ENCODE peak calls at places on chromosomes 11 and 22, in nine cellular contexts. D, Y, A, N, L, W, U, R and Z are unnamed samples.

GRCh38 chr11:99693941-99694492 is 673.3 kb downstream of the CNTN5 start:
- DNase-seq in D (no peak), Y (no peak), A (no peak), N (peak; percentile 23), L (peak; percentile 3), W (peak; percentile 96), U (no peak), R (no peak), Z (peak; percentile 66)

GRCh38 chr11:63177872-63178271 is 33.9 kb upstream of the SLC22A24 start:
- DNase-seq in D (no peak), Y (no peak), A (no peak), N (no peak), L (no peak), W (no peak), U (no peak), R (no peak), Z (no peak)

GRCh38 chr22:47123006-47123826 is 360.8 kb downstream of the TBC1D22A start:
- DNase-seq in D (peak; percentile 56), Y (no peak), A (no peak), N (no peak), L (no peak), W (no peak), U (no peak), R (no peak), Z (no peak)

GRCh38 chr11:111402411-111402810 is 23.3 kb upstream of the POU2AF1 start:
- DNase-seq in D (no peak), Y (no peak), A (no peak), N (no peak), L (no peak), W (no peak), U (no peak), R (peak; percentile 12), Z (no peak)

GRCh38 chr22:37701121-37701786 is 4.4 kb downstream of the TRIOBP start:
- DNase-seq in D (no peak), Y (no peak), A (no peak), N (no peak), L (no peak), W (no peak), U (no peak), R (no peak), Z (peak; percentile 16)

GRCh38 chr11:70191495-70192140 is 11.5 kb upstream of the FADD start:
- DNase-seq in D (peak; percentile 88), Y (peak; percentile 44), A (peak; percentile 83), N (peak; percentile 80), L (peak; percentile 52), W (peak; percentile 68), U (peak; percentile 86), R (no peak), Z (peak; percentile 40)

GRCh38 chr11:72721689-72722049 is 30.5 kb downstream of the ARAP1 start:
- DNase-seq in D (no peak), Y (no peak), A (peak; percentile 42), N (peak; percentile 53), L (no peak), W (peak; percentile 57), U (no peak), R (peak; percentile 92), Z (peak; percentile 38)

GRCh38 chr11:112581747-112582146 is 321.1 kb upstream of the PLET1 start:
- DNase-seq in D (no peak), Y (no peak), A (no peak), N (no peak), L (no peak), W (no peak), U (no peak), R (no peak), Z (no peak)

GRCh38 chr22:37260939-37261338 is 16.9 kb upstream of the RAC2 start:
- DNase-seq in D (no peak), Y (peak; percentile 49), A (peak; percentile 55), N (peak; percentile 61), L (peak; percentile 25), W (peak; percentile 73), U (peak; percentile 76), R (no peak), Z (peak; percentile 51)

GRCh38 chr11:66386171-66387069 is 14.9 kb upstream of the SLC29A2 start:
- DNase-seq in D (peak; percentile 90), Y (peak; percentile 84), A (peak; percentile 84), N (peak; percentile 84), L (peak; percentile 66), W (peak; percentile 93), U (peak; percentile 90), R (peak; percentile 97), Z (peak; percentile 89)
- TF ChIP-seq CTCF in D (peak; percentile 78), Y (peak; percentile 95), A (peak; percentile 94), N (peak; percentile 72), L (peak; percentile 85), W (peak; percentile 96), U (peak; percentile 87), R (peak; percentile 59), Z (peak; percentile 98)

DNA sequence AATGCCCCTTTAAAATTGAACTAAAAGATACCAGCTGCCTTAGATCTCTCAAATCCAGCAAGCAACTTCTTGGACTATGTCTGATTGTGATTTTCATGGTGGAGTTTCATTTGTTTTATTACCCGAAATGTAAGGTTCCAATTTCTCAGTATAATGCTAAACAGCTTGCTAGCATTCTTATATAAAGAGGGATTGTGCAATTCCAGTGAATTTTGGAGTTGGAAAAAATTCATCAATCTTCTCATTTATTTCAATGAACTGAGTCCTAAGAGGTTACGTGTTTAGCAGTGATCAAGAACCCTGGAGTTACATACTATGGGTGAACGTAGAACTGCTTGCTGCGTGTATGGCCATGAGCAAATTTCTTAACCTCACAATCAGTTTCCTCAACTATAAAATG is 5.5 kb downstream of the ETS1 start:
- DNase-seq in D (no peak), Y (peak; percentile 35), A (no peak), N (no peak), L (no peak), W (no peak), U (no peak), R (no peak), Z (no peak)
- H3K4me3 ChIP-seq in D (no peak overlapping the region), Y (no peak overlapping the region), A (no peak overlapping the region), N (no peak overlapping the region), L (no peak overlapping the region), W (no peak overlapping the region), U (no peak overlapping the region), R (no peak overlapping the region), Z (no peak overlapping the region)

GRCh38 chr11:47980907-47981621 is 705 bp downstream of the PTPRJ start:
- DNase-seq in D (no peak), Y (peak; percentile 53), A (peak; percentile 35), N (peak; percentile 35), L (no peak), W (peak; percentile 44), U (peak; percentile 45), R (peak; percentile 89), Z (no peak)
- TF ChIP-seq CTCF in D (no peak), Y (peak; percentile 24), A (peak; percentile 46), N (no peak), L (no peak), W (peak; percentile 19), U (peak; percentile 20), R (no peak), Z (no peak)

DNA sequence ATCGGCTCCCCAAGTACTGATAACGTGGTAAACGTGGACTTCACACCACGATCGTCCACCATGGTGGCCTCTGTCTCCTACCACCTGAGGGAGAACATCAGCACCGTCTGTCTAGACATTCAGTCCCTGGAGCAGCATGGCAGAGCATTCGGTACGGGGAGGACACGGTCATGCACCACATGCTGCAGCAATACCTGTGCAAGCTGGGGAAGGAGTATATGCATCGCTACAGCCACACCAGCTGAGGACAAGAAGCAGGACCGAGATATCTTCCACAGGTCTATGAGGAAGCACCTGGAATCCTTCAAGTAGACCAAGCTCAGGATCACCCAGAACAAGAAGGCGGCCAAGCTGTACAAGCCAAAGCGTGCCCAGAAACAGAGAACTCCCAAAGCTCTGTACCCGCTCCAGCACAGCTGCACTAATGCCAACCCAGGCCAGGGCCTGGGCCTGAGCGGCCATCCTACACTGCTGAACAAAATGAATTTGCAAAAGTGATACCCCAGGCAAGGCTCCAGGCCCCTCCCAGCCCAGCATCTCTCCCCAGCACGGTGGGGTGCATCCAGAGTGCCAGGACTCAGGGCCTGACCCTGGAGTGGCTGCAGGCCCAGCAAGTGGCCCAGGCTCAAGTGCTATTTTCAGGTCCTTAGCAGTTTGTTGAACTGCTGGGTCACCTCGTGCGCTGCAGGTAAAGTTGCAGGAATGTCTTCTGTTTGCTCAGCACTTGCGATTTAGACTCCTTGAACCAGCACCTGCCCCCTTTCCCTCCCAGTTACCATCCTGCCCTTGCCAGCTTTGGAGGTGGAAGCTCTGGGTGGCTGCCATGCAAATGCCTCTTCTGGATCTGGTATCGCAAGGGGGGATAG is 119.3 kb upstream of the SERPIND1 start:
- DNase-seq in D (no peak), Y (no peak), A (no peak), N (no peak), L (no peak), W (no peak), U (no peak), R (peak; percentile 74), Z (no peak)
- H3K4me3 ChIP-seq in D (no peak overlapping the region), Y (no peak overlapping the region), A (no peak overlapping the region), N (no peak overlapping the region), L (no peak overlapping the region), W (no peak overlapping the region), U (no peak overlapping the region), R (no peak overlapping the region), Z (no peak overlapping the region)

DNA sequence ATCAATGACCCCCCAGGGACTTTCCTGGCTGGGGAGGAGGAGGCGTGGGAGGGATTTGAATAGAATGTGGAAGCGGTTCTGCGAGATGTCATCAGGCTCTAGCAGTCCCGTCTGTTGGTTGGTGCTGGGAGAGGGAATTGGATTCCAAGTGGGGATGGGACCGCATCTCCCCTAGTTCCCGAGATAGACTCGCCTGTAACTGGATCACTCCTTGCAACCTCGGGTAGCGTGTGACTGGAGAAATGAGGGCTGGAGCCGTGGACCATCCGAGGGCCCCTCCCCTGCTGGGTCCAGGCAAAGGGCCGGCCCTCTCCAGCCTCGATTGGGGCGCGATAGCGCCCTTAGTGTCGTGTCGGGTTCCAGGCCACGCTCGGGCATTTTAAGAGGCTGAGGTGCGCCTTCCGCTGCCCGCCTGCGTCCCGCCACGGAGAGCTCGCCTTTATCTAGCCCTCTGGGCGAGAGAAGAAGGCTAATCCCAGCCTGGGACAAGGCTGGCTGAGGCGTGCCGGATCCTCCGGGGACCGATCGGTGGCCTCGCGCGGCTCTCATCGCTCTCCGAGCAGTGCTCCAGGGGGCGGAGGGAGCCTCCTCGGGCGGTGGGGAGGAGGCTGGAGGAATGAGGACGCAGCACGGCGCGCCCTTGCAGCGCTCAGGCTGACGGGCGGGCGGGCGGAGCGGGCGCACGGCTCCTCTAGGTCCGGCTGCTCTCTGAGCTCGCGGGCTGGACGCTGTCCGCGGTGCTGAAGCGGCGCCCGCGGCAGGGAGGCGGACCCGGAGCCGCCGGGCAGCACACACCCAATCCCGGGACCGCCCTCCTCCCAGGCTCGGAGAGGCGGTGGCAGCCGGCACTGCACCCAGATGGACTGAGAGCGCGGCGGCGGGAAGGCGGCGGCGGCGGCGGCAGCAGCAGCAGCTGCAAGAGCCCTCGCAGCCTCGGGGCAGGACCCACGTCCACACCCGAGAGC is 107.8 kb downstream of the OSBP2 start:
- DNase-seq in D (peak; percentile 90), Y (peak; percentile 91), A (peak; percentile 85), N (peak; percentile 89), L (peak; percentile 77), W (peak; percentile 94), U (peak; percentile 82), R (peak; percentile 92), Z (peak; percentile 82)
- TF ChIP-seq CTCF in D (peak; percentile 74), Y (no peak), A (peak; percentile 70), N (peak; percentile 50), L (peak; percentile 45), W (no peak), U (peak; percentile 13), R (peak; percentile 23), Z (no peak)